ENCODE peak calls at places on chromosomes 12 and 14, in four cellular contexts. R is progenitor cell of endocrine pancreas, H is lower leg skin, P is sigmoid colon. K is an unnamed sample.

GRCh38 chr14:83913466-83913865 is 1616.5 kb upstream of the FLRT2 start:
- DNase-seq in R (no peak), H (no peak), P (no peak), K (no peak)

GRCh38 chr12:29771786-29772185 is 12.0 kb downstream of the TMTC1 start:
- DNase-seq in R (no peak), H (no peak), P (no peak), K (no peak)

GRCh38 chr12:122072031-122072970 is 6.3 kb upstream of the MLXIP start:
- DNase-seq in R (no peak), H (no peak), P (peak; percentile 94), K (no peak)

GRCh38 chr12:30110970-30111586 is 327.3 kb upstream of the TMTC1 start:
- DNase-seq in R (no peak), H (no peak), P (no peak), K (no peak)

GRCh38 chr14:44988694-44989093 is 26.7 kb downstream of the TOGARAM1 start:
- DNase-seq in R (no peak), H (no peak), P (peak; percentile 73), K (no peak)

GRCh38 chr12:48957141-48958048 is at the start of gene ARF3:
- DNase-seq in R (peak; percentile 94), H (peak; percentile 98), P (peak; percentile 97), K (peak; percentile 97)

GRCh38 chr14:22512106-22512814 is 76.8 kb downstream of the DAD1 start:
- DNase-seq in R (no peak), H (no peak), P (no peak), K (no peak)

GRCh38 chr12:9796916-9797315 is 30.4 kb upstream of the KLRF1 start:
- DNase-seq in R (no peak), H (no peak), P (no peak), K (no peak)

GRCh38 chr12:105109465-105110212 is 2.1 kb downstream of the WASHC4 start:
- DNase-seq in R (no peak), H (no peak), P (no peak), K (no peak)

GRCh38 chr12:115472852-115473251 is 788.9 kb upstream of the TBX3 start:
- DNase-seq in R (no peak), H (no peak), P (no peak), K (no peak)

GRCh38 chr12:66694666-66695065 is 15.8 kb upstream of the GRIP1 start:
- DNase-seq in R (no peak), H (no peak), P (no peak), K (no peak)

GRCh38 chr14:39364509-39364908 is 67.7 kb downstream of the FBXO33 start:
- DNase-seq in R (no peak), H (no peak), P (no peak), K (no peak)

GRCh38 chr12:80862606-80863005 is 75.1 kb downstream of the LIN7A start:
- DNase-seq in R (no peak), H (no peak), P (no peak), K (no peak)

GRCh38 chr12:32126720-32127119 is 20.1 kb downstream of the BICD1 start:
- DNase-seq in R (no peak), H (no peak), P (no peak), K (no peak)

GRCh38 chr12:98645572-98646067 is 530 bp downstream of the APAF1 start:
- DNase-seq in R (no peak), H (peak; percentile 88), P (peak; percentile 70), K (no peak)

GRCh38 chr12:26124491-26125450 is at the start of gene BHLHE41:
- DNase-seq in R (peak; percentile 57), H (peak; percentile 95), P (peak; percentile 92), K (no peak)

GRCh38 chr14:68365228-68365627 is 427.6 kb downstream of the ZFP36L1 start:
- DNase-seq in R (no peak), H (no peak), P (no peak), K (no peak)

GRCh38 chr12:51240971-51241370 is 2.3 kb downstream of the DAZAP2 start:
- DNase-seq in R (no peak), H (no peak), P (no peak), K (no peak)

GRCh38 chr14:53610947-53611346 is 345.7 kb downstream of the BMP4 start:
- DNase-seq in R (no peak), H (no peak), P (no peak), K (no peak)
- TF ChIP-seq CTCF in R (peak; percentile 23), H (no peak), P (no peak), K (no peak)

DNA sequence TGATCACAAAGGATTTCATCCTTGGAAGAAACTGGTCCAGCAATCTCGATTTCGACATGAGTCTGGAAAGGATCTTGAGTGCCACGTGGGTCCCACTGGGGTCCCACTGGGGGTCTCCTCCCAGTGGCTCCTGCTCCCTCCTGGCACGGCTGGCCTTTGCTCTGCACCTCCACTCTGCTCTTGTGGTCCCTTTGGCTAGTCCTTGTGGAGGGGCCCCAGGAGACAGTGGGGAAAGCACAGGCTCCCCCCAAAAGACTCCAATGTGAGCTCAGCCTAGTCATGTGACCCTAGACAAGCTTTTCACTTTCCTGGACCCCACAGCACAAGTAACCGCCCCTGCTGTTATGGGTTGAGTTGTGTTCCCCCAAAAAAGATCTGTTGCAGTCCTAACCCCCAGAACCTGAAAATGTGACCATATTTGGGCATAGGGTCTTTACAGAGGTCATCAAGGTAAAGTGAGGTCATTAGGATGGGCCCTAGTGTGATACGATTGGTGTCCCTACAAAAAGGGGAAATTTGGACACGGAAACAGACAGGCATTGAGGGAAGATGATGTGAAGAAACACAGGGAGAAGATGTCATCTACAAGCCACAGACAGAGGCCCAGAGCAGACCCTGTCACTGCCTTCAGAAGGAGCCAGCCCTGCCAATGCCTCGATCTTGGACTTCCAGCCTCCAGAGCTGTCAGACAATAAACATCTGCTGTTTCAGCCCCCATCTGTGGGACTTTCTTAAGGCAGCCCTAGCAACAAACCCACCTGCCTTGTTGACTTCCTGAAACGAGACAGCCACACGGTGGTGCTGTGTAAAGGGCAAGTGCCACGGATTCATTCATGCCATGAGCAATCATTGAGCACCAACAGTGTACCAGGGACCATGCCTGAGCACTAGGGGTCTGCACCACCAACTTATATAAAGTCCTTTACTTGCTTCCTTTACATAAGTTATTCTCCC is 23.8 kb upstream of the PPP2R5C start:
- DNase-seq in R (no peak), H (no peak), P (no peak), K (no peak)
- TF ChIP-seq CTCF in R (no peak), H (no peak), P (no peak), K (no peak)

DNA sequence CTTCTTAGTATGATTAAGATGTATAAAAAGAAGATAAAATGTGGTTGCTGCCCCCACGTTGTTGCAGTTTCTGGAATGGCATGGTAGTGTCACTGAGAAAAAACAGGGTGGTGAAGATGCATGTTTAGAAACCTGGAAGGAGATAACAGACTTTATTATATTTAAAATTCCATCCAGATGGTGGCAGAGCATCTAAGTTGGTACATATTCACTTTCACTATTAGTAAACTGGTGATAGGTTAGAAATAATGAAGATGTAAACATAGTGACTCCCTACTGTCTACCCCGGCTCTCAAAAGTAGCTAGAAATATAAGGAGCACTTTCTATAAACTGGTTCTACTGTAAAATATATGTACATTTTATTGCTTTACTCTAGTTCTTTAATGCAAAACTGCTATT is 279.4 kb downstream of the NPAS3 start:
- DNase-seq in R (no peak), H (no peak), P (no peak), K (no peak)
- TF ChIP-seq CTCF in R (no peak), H (no peak), P (no peak), K (no peak)

DNA sequence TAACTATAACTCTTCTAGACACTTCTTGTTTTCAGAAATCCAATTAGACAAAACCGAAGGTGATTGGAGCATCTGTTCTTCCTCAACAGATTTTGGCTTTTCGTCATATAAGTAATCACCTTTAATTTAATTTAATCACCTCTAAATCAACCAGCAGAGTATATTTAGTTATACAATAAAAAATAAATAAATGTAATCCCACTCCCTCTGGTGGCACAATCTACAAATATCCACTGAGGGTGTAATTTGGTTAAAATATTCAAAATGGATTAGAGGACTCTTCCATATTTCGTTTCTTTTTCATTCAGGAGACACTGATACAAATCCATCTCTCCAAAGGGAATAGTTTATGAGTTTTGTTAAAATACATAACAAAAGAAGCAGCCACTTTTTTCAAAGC is 18.3 kb upstream of the SLC35F4 start:
- DNase-seq in R (no peak), H (no peak), P (no peak), K (no peak)
- TF ChIP-seq CTCF in R (peak; percentile 26), H (no peak), P (no peak), K (no peak)

GRCh38 chr12:103905730-103906349 is 24.4 kb upstream of the HSP90B1 start:
- DNase-seq in R (no peak), H (no peak), P (no peak), K (no peak)
- TF ChIP-seq CTCF in R (no peak), H (no peak), P (no peak), K (no peak)

GRCh38 chr14:50000215-50001145 is 107.6 kb downstream of the ARF6 start:
- DNase-seq in R (no peak), H (peak; percentile 93), P (peak; percentile 83), K (no peak)
- TF ChIP-seq CTCF in R (no peak), H (no peak), P (no peak), K (no peak)

GRCh38 chr12:5792350-5792749 is 152.7 kb downstream of the ANO2 start:
- DNase-seq in R (no peak), H (no peak), P (no peak), K (no peak)

GRCh38 chr12:5794156-5794555 is 150.9 kb downstream of the ANO2 start:
- DNase-seq in R (no peak), H (no peak), P (no peak), K (no peak)

GRCh38 chr12:5797661-5798060 is 147.4 kb downstream of the ANO2 start:
- DNase-seq in R (no peak), H (no peak), P (no peak), K (no peak)

GRCh38 chr12:5798242-5799015 is 146.6 kb downstream of the ANO2 start:
- DNase-seq in R (no peak), H (no peak), P (no peak), K (no peak)

DNA sequence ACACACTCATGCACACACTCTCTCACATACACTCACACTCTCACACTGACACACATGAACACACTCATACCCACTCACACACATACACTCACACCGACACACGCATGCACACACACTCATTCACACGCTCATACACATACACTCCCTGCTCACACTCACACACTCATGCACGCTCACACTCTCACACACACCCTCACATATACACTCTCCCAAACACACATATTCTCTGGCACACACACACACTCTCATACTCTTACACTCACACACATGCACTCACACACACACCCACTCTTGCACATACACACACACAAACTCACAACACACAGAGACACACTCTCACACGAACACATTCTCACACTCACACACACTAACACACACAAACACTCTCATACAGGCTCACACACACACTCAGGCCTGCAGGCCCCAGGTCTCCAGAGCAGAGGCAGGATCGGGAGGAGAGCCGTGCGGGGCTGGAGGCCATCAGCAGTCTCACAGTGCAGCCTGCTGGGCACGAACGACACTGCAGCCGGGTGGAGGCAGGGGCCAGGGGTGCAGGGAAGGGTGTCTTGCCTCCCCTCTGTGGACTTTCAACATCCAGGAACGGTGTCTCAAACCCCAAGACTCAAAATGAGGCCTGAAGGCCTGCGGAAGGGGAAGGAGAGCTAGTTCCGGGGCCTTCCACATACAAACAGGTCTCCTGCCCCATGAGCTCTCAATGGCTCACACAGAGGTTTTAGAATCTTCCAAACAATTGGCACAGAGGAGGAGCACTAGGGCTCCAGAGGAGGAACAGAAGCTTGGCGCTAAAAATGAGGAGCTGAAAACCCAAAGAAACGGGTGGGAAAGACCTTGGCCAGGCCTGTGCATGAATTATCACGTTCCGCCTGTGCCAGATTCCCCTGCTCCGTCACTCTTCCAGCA is 148.6 kb downstream of the ANO2 start:
- DNase-seq in R (peak; percentile 71), H (no peak), P (no peak), K (no peak)
- TF ChIP-seq CTCF in R (peak; percentile 97), H (no peak), P (no peak), K (no peak)

K was measured in omental fat pad.